ENCODE peak calls at places on chromosomes 4 and X, in ten cellular contexts. A is stimulated activated CD4-positive, alpha-beta T cell treated with anti-CD3 and anti-CD28 coated beads, Interleukin-1b, Interleukin-23, amount 100 ng/mL, for 1 hour; H is naive thymus-derived CD8-positive, alpha-beta T cell; I is left ventricle myocardium superior; O is NCI-H1694 treated with DMSO at 0.1 percent for 48 hours; P is PC-3; Q is bronchial epithelial cell; F is activated T-helper 1 cell treated with Interleukin-2 at 50 U/mL for 16 hours; E is NCI-H1105; L is iPS-NIHi11. S is an unnamed sample.
A peak's percentile ranks its signal among the peaks of the same experiment; 100 is the strongest.

GRCh38 chr4:112038861-112039260 is 106.4 kb upstream of the FAM241A start:
- DNase-seq in A (no peak), H (no peak), I (no peak), O (no peak), P (peak; percentile 38), Q (peak; percentile 57), F (no peak), E (no peak), L (no peak), S (peak; percentile 2)

GRCh38 chr4:174365018-174365587 is 81.4 kb downstream of the CEP44 start:
- DNase-seq in A (no peak), H (peak; percentile 38), I (no peak), O (peak; percentile 24), P (peak; percentile 54), Q (peak; percentile 41), F (no peak), E (no peak), L (peak; percentile 30), S (peak; percentile 50)

GRCh38 chrX:40262641-40263560 is 165.1 kb upstream of the BCOR start:
- DNase-seq in A (no peak), H (no peak), I (no peak), O (no peak), P (peak; percentile 37), Q (peak; percentile 36), F (no peak), E (no peak), L (no peak), S (peak; percentile 58)

GRCh38 chr4:10606483-10607155 is 77.9 kb downstream of the CLNK start:
- DNase-seq in A (no peak), H (no peak), I (no peak), O (no peak), P (peak; percentile 51), Q (peak; percentile 71), F (no peak), E (no peak), L (no peak), S (no peak)

GRCh38 chr4:53127365-53127764 is 238.5 kb downstream of the SCFD2 start:
- DNase-seq in A (no peak), H (no peak), I (no peak), O (no peak), P (no peak), Q (no peak), F (no peak), E (no peak), L (no peak), S (no peak)

GRCh38 chr4:183249854-183250253 is 70.2 kb downstream of the CLDN22 start:
- DNase-seq in A (no peak), H (peak; percentile 4), I (no peak), O (no peak), P (peak; percentile 50), Q (peak; percentile 27), F (no peak), E (no peak), L (peak; percentile 26), S (peak; percentile 57)

GRCh38 chr4:90995996-90996395 is 868.8 kb downstream of the CCSER1 start:
- DNase-seq in A (no peak), H (no peak), I (no peak), O (no peak), P (no peak), Q (peak; percentile 71), F (no peak), E (no peak), L (no peak), S (no peak)

GRCh38 chrX:49106930-49107329 is 16.6 kb downstream of the GPKOW start:
- DNase-seq in A (no peak), H (no peak), I (no peak), O (peak; percentile 40), P (peak; percentile 34), Q (peak; percentile 37), F (no peak), E (no peak), L (peak; percentile 36), S (peak; percentile 38)

GRCh38 chrX:71292669-71293379 is 8.7 kb upstream of the ITGB1BP2 start:
- DNase-seq in A (no peak), H (no peak), I (no peak), O (no peak), P (peak; percentile 64), Q (peak; percentile 25), F (no peak), E (no peak), L (no peak), S (no peak)

GRCh38 chr4:182537031-182537617 is 293.9 kb downstream of the TENM3 start:
- DNase-seq in A (no peak), H (no peak), I (no peak), O (no peak), P (no peak), Q (no peak), F (no peak), E (no peak), L (no peak), S (peak; percentile 67)

S was measured in renal cortical epithelial cell.